ENCODE peak calls at places on chromosomes 3 and 15, in eight cellular contexts. One of them, this sample, is unnamed.

GRCh38 chr3:130850044-130850797 is 43.7 kb upstream of the ATP2C1 start:
- DNase-seq in cardiac fibroblast: peak; percentile 94
- DNase-seq in BE2C: peak; percentile 55
- DNase-seq in B cell: no peak
- DNase-seq in psoas muscle: no peak
- DNase-seq in fibroblast of mammary gland: peak; percentile 62
- DNase-seq in glutamatergic neuron: no peak
- DNase-seq in foreskin fibroblast: peak; percentile 22
- DNase-seq in this sample: peak; percentile 12

GRCh38 chr3:57184516-57184915 is 15.3 kb downstream of the HESX1 start:
- DNase-seq in cardiac fibroblast: no peak
- DNase-seq in BE2C: no peak
- DNase-seq in B cell: no peak
- DNase-seq in psoas muscle: no peak
- DNase-seq in fibroblast of mammary gland: peak; percentile 50
- DNase-seq in glutamatergic neuron: no peak
- DNase-seq in foreskin fibroblast: peak; percentile 31
- DNase-seq in this sample: no peak

GRCh38 chr3:154786724-154787123 is 293.4 kb upstream of the MME start:
- DNase-seq in cardiac fibroblast: peak; percentile 51
- DNase-seq in BE2C: no peak
- DNase-seq in B cell: no peak
- DNase-seq in psoas muscle: no peak
- DNase-seq in fibroblast of mammary gland: peak; percentile 66
- DNase-seq in glutamatergic neuron: no peak
- DNase-seq in foreskin fibroblast: no peak
- DNase-seq in this sample: no peak

GRCh38 chr15:87032291-87032690 is 952.6 kb downstream of the AGBL1 start:
- DNase-seq in cardiac fibroblast: no peak
- DNase-seq in BE2C: no peak
- DNase-seq in B cell: no peak
- DNase-seq in psoas muscle: no peak
- DNase-seq in fibroblast of mammary gland: no peak
- DNase-seq in glutamatergic neuron: no peak
- DNase-seq in foreskin fibroblast: no peak
- DNase-seq in this sample: no peak

GRCh38 chr3:128380295-128380694 is 86.4 kb downstream of the DNAJB8 start:
- DNase-seq in cardiac fibroblast: no peak
- DNase-seq in BE2C: no peak
- DNase-seq in B cell: no peak
- DNase-seq in psoas muscle: no peak
- DNase-seq in fibroblast of mammary gland: no peak
- DNase-seq in glutamatergic neuron: no peak
- DNase-seq in foreskin fibroblast: no peak
- DNase-seq in this sample: no peak

GRCh38 chr3:77491961-77492360 is 452.1 kb downstream of the ROBO2 start:
- DNase-seq in cardiac fibroblast: no peak
- DNase-seq in BE2C: no peak
- DNase-seq in B cell: no peak
- DNase-seq in psoas muscle: no peak
- DNase-seq in fibroblast of mammary gland: no peak
- DNase-seq in glutamatergic neuron: no peak
- DNase-seq in foreskin fibroblast: no peak
- DNase-seq in this sample: no peak

GRCh38 chr3:55467099-55467498 is 20.0 kb downstream of the WNT5A start:
- DNase-seq in cardiac fibroblast: peak; percentile 68
- DNase-seq in BE2C: no peak
- DNase-seq in B cell: no peak
- DNase-seq in psoas muscle: no peak
- DNase-seq in fibroblast of mammary gland: peak; percentile 67
- DNase-seq in glutamatergic neuron: no peak
- DNase-seq in foreskin fibroblast: no peak
- DNase-seq in this sample: no peak

GRCh38 chr15:64166104-64166890 is 3.5 kb upstream of the PPIB start:
- DNase-seq in cardiac fibroblast: no peak
- DNase-seq in BE2C: no peak
- DNase-seq in B cell: no peak
- DNase-seq in psoas muscle: no peak
- DNase-seq in fibroblast of mammary gland: no peak
- DNase-seq in glutamatergic neuron: no peak
- DNase-seq in foreskin fibroblast: no peak
- DNase-seq in this sample: no peak

GRCh38 chr15:23647421-23648375 is at the start of gene MAGEL2:
- DNase-seq in cardiac fibroblast: peak; percentile 0
- DNase-seq in BE2C: no peak
- DNase-seq in B cell: no peak
- DNase-seq in psoas muscle: peak; percentile 41
- DNase-seq in fibroblast of mammary gland: no peak
- DNase-seq in glutamatergic neuron: peak; percentile 82
- DNase-seq in foreskin fibroblast: no peak
- DNase-seq in this sample: no peak

GRCh38 chr15:70283511-70283910 is 185.8 kb upstream of the TLE3 start:
- DNase-seq in cardiac fibroblast: no peak
- DNase-seq in BE2C: no peak
- DNase-seq in B cell: peak; percentile 19
- DNase-seq in psoas muscle: peak; percentile 26
- DNase-seq in fibroblast of mammary gland: no peak
- DNase-seq in glutamatergic neuron: no peak
- DNase-seq in foreskin fibroblast: no peak
- DNase-seq in this sample: no peak

GRCh38 chr3:183193762-183194701 is 31.5 kb upstream of the LAMP3 start:
- DNase-seq in cardiac fibroblast: no peak
- DNase-seq in BE2C: no peak
- DNase-seq in B cell: no peak
- DNase-seq in psoas muscle: no peak
- DNase-seq in fibroblast of mammary gland: no peak
- DNase-seq in glutamatergic neuron: no peak
- DNase-seq in foreskin fibroblast: no peak
- DNase-seq in this sample: no peak

GRCh38 chr3:21835266-21835665 is 84.3 kb upstream of the ZNF385D start:
- DNase-seq in cardiac fibroblast: peak; percentile 13
- DNase-seq in BE2C: no peak
- DNase-seq in B cell: no peak
- DNase-seq in psoas muscle: no peak
- DNase-seq in fibroblast of mammary gland: peak; percentile 88
- DNase-seq in glutamatergic neuron: no peak
- DNase-seq in foreskin fibroblast: peak; percentile 53
- DNase-seq in this sample: no peak

GRCh38 chr15:99432271-99433025 is 133.3 kb upstream of the MEF2A start:
- DNase-seq in cardiac fibroblast: no peak
- DNase-seq in BE2C: peak; percentile 3
- DNase-seq in B cell: no peak
- DNase-seq in psoas muscle: peak; percentile 45
- DNase-seq in fibroblast of mammary gland: no peak
- DNase-seq in glutamatergic neuron: peak; percentile 15
- DNase-seq in foreskin fibroblast: no peak
- DNase-seq in this sample: no peak

GRCh38 chr3:18018491-18019177 is 276.2 kb upstream of the TBC1D5 start:
- DNase-seq in cardiac fibroblast: no peak
- DNase-seq in BE2C: no peak
- DNase-seq in B cell: no peak
- DNase-seq in psoas muscle: no peak
- DNase-seq in fibroblast of mammary gland: no peak
- DNase-seq in glutamatergic neuron: no peak
- DNase-seq in foreskin fibroblast: no peak
- DNase-seq in this sample: no peak

GRCh38 chr3:182909318-182910040 is 70.9 kb downstream of the DCUN1D1 start:
- DNase-seq in cardiac fibroblast: peak; percentile 51
- DNase-seq in BE2C: no peak
- DNase-seq in B cell: no peak
- DNase-seq in psoas muscle: no peak
- DNase-seq in fibroblast of mammary gland: peak; percentile 34
- DNase-seq in glutamatergic neuron: no peak
- DNase-seq in foreskin fibroblast: no peak
- DNase-seq in this sample: no peak

DNA sequence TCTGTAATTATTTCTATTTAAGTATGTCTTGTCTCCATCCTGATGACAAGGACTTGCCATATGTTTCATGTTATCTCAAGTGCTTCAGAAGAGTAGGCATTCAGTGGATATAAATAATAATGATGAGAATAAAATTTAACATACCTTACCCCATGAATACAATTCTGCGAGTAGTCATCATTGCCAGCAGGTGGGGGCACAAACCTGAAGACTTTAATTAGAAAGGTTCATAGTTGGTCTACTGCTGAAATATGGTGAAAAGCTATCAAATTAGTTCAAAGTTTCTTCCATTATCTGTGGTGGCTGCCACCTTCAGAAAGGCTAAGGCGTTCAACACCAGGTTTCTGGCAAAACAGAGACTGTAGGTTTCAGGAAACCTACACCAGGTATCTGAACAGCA is 100.9 kb downstream of the P3H2 start:
- DNase-seq in cardiac fibroblast: no peak
- DNase-seq in BE2C: no peak
- DNase-seq in B cell: no peak
- DNase-seq in psoas muscle: no peak
- DNase-seq in fibroblast of mammary gland: no peak
- DNase-seq in glutamatergic neuron: no peak
- DNase-seq in foreskin fibroblast: no peak
- DNase-seq in this sample: no peak
- TF ChIP-seq CTCF in cardiac fibroblast: no peak
- TF ChIP-seq CTCF in BE2C: no peak
- TF ChIP-seq CTCF in B cell: no peak
- TF ChIP-seq CTCF in psoas muscle: no peak
- TF ChIP-seq CTCF in fibroblast of mammary gland: no peak
- TF ChIP-seq CTCF in glutamatergic neuron: no peak
- TF ChIP-seq CTCF in foreskin fibroblast: no peak
- TF ChIP-seq CTCF in this sample: no peak

DNA sequence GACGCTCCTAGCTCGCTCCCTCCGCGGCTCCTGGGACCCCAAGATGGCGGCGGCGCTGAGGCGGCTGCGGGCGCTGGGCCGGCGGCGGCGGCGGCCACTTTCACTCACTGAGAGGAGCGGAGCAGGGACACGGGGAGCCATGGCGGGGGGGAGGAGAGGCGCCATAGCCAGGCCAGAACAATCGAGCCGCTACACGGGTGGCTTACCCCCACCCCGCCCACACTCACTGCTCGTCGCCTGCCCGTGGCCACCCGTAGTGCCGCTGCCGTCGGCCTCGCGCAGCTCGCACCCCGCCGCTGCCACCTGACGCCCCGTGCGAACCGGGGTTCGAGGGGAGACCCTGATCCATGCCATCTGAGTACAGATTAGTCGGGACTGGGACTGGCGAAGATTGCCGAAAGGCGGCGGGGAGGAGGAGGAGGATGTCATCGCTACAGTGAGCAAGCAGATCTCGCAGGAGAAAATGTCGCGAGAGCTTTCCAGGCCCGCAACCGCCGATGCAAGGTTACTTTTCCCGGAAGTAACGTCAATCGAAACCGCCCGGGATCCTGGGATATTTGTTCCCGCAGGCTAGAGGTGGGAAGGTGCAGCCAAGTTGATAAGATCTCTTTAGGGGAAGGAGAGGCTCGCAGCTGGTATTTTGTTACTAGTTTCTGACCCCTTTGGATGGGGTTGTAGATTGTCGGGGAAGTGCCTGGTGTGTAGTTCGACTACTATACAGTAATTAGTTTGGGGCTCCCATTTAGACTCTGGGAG is at the start of gene INO80:
- DNase-seq in cardiac fibroblast: peak; percentile 99
- DNase-seq in BE2C: peak; percentile 99
- DNase-seq in B cell: peak; percentile 97
- DNase-seq in psoas muscle: peak; percentile 99
- DNase-seq in fibroblast of mammary gland: peak; percentile 98
- DNase-seq in glutamatergic neuron: peak; percentile 98
- DNase-seq in foreskin fibroblast: peak; percentile 97
- DNase-seq in this sample: peak; percentile 97
- TF ChIP-seq CTCF in cardiac fibroblast: no peak
- TF ChIP-seq CTCF in BE2C: no peak
- TF ChIP-seq CTCF in B cell: no peak
- TF ChIP-seq CTCF in psoas muscle: no peak
- TF ChIP-seq CTCF in fibroblast of mammary gland: no peak
- TF ChIP-seq CTCF in glutamatergic neuron: no peak
- TF ChIP-seq CTCF in foreskin fibroblast: no peak
- TF ChIP-seq CTCF in this sample: no peak

DNA sequence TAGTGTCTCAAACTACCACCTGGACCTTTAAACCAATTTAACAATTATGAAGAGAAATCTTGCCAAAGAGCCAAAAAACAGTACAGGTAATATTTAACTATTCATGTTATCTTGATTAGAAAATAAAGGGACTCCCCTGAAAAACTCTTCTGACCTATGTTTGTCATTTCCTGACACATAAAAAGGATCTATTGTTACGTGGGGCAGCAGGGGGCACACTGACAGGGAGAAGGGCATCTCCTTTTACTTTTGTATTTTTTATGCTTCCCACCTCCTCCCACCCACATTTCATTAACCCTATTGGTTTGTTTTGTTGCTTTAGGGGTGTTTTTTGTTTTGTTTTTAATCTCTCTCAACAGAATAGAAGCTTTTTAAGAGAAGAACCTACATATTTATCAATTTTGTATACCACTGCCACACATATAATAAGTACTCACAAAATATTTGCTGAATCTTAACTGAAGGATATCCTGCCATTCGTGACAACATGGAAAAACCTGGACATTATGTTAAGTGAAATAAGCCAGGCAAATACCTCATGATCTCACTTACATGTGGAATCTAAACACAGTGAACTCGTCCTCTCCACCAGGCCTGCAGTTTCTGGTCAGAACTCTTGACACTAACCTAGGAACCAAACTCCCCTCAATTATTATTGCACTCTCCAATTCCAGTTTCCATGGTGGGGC is 17.7 kb downstream of the STAG1 start:
- DNase-seq in cardiac fibroblast: no peak
- DNase-seq in BE2C: no peak
- DNase-seq in B cell: no peak
- DNase-seq in psoas muscle: no peak
- DNase-seq in fibroblast of mammary gland: no peak
- DNase-seq in glutamatergic neuron: no peak
- DNase-seq in foreskin fibroblast: no peak
- DNase-seq in this sample: no peak
- TF ChIP-seq CTCF in cardiac fibroblast: no peak
- TF ChIP-seq CTCF in BE2C: peak; percentile 32
- TF ChIP-seq CTCF in B cell: peak; percentile 19
- TF ChIP-seq CTCF in psoas muscle: no peak
- TF ChIP-seq CTCF in fibroblast of mammary gland: peak; percentile 14
- TF ChIP-seq CTCF in glutamatergic neuron: no peak
- TF ChIP-seq CTCF in foreskin fibroblast: no peak
- TF ChIP-seq CTCF in this sample: peak; percentile 1

DNA sequence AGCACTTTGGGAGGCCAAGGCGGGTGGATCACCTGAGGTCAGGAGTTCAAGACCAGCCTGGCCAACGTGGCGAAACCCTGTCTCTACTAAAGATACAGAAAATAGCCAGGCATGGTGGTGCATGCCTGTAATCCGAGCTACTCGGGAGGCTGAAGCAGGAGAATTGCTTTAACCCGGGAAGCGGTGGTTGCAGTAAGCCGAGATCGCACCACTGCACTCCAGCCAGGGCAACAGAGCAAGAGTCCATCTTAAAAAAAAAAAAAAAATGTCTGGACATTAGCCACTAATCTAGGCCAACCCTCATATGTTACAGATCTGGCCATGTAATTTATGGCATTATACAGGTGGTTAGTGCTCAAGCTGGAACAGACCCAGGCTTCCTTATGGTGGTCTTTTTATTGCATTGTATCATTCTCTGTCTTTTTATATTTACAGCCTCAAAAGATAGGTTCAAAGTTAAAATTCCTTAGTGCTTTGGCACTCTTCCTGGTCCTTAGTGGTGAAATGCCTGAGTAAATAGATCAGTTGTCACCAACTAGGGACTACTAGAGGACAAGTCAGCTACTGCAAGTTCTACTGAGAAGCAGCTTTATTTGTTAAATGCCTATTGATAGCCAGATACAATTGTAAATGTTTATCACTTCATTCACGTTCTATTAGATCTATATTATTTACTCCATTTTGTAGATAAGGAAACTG is 16.0 kb downstream of the STARD9 start:
- DNase-seq in cardiac fibroblast: peak; percentile 66
- DNase-seq in BE2C: no peak
- DNase-seq in B cell: no peak
- DNase-seq in psoas muscle: no peak
- DNase-seq in fibroblast of mammary gland: peak; percentile 52
- DNase-seq in glutamatergic neuron: no peak
- DNase-seq in foreskin fibroblast: peak; percentile 39
- DNase-seq in this sample: no peak
- TF ChIP-seq CTCF in cardiac fibroblast: peak; percentile 41
- TF ChIP-seq CTCF in BE2C: peak; percentile 36
- TF ChIP-seq CTCF in B cell: peak; percentile 23
- TF ChIP-seq CTCF in psoas muscle: peak; percentile 23
- TF ChIP-seq CTCF in fibroblast of mammary gland: peak; percentile 32
- TF ChIP-seq CTCF in glutamatergic neuron: peak; percentile 40
- TF ChIP-seq CTCF in foreskin fibroblast: peak; percentile 12
- TF ChIP-seq CTCF in this sample: peak; percentile 17

This sample was measured in AG09319.